ENCODE peak calls at places on chromosomes 13 and 19, in seven cellular contexts. R, Y, G, I, W, P and X are unnamed samples.

GRCh38 chr13:31043891-31044657 is 111.6 kb downstream of the TEX26 start:
- DNase-seq in I (peak; percentile 57), W (no peak), G (peak; percentile 80), Y (peak; percentile 75), R (peak; percentile 76), P (peak; percentile 91), X (peak; percentile 37)

GRCh38 chr19:16078759-16079707 is 2.7 kb downstream of the TPM4 start:
- DNase-seq in W (peak; percentile 63), P (peak; percentile 97), R (peak; percentile 69), G (peak; percentile 94), Y (peak; percentile 58), I (peak; percentile 95), X (peak; percentile 96)

GRCh38 chr13:38577048-38577447 is 109.8 kb upstream of the FREM2 start:
- DNase-seq in P (peak; percentile 29), G (peak; percentile 3), I (no peak), Y (peak; percentile 7), R (no peak), W (no peak), X (no peak)

GRCh38 chr13:45417790-45418534 is at the start of gene SLC25A30:
- DNase-seq in W (peak; percentile 69), I (peak; percentile 49), R (peak; percentile 91), Y (peak; percentile 96), P (peak; percentile 92), G (peak; percentile 87), X (peak; percentile 44)

GRCh38 chr13:97142452-97142851 is 79.7 kb upstream of the MBNL2 start:
- DNase-seq in R (no peak), G (peak; percentile 21), W (no peak), Y (peak; percentile 62), I (no peak), P (peak; percentile 31), X (no peak)

GRCh38 chr13:46905249-46905648 is 8.4 kb upstream of the HTR2A start:
- DNase-seq in W (peak; percentile 4), G (no peak), Y (no peak), P (peak; percentile 58), R (no peak), I (no peak), X (no peak)

GRCh38 chr13:86737334-86737932 is 933.7 kb upstream of the SLITRK5 start:
- DNase-seq in G (no peak), P (no peak), Y (no peak), R (no peak), I (no peak), W (no peak), X (no peak)

GRCh38 chr13:31967155-31967554 is 64.4 kb upstream of the FRY start:
- DNase-seq in I (no peak), P (no peak), Y (no peak), R (no peak), G (no peak), W (no peak), X (no peak)

GRCh38 chr13:47628666-47629065 is 372.4 kb downstream of the SUCLA2 start:
- DNase-seq in P (no peak), W (no peak), I (no peak), G (peak; percentile 74), R (no peak), Y (no peak), X (peak; percentile 13)

GRCh38 chr13:111944171-111944583 is 122.8 kb upstream of the SOX1 start:
- DNase-seq in Y (no peak), G (no peak), R (no peak), W (no peak), P (no peak), I (no peak), X (no peak)

GRCh38 chr13:25214371-25215252 is 42.5 kb upstream of the AMER2 start:
- DNase-seq in Y (no peak), I (no peak), W (no peak), G (no peak), P (peak; percentile 37), R (no peak), X (peak; percentile 14)

GRCh38 chr13:75481176-75482069 is 546 bp downstream of the TBC1D4 start:
- DNase-seq in R (peak; percentile 10), G (no peak), I (no peak), Y (peak; percentile 54), W (no peak), P (no peak), X (no peak)

GRCh38 chr13:113963376-113963775 is 10.5 kb downstream of the C13orf46 start:
- DNase-seq in R (no peak), G (no peak), P (no peak), W (no peak), Y (no peak), I (no peak), X (no peak)

GRCh38 chr13:35139591-35139990 is 197.5 kb downstream of the NBEA start:
- DNase-seq in I (no peak), R (no peak), G (peak; percentile 24), Y (no peak), W (no peak), P (peak; percentile 69), X (no peak)

GRCh38 chr19:21677696-21678418 is 89.5 kb downstream of the ZNF100 start:
- DNase-seq in W (no peak), I (no peak), G (no peak), R (no peak), P (no peak), Y (peak; percentile 50), X (no peak)

GRCh38 chr19:57334191-57334590 is 13.9 kb downstream of the ZNF543 start:
- DNase-seq in P (peak; percentile 35), R (no peak), W (no peak), Y (no peak), I (no peak), G (no peak), X (no peak)

GRCh38 chr19:13681509-13681908 is 82.8 kb upstream of the MRI1 start:
- DNase-seq in W (no peak), R (no peak), G (no peak), P (no peak), I (no peak), Y (no peak), X (peak; percentile 8)

GRCh38 chr19:2270572-2271515 is 11.1 kb downstream of the PEAK3 start:
- DNase-seq in W (no peak), G (peak; percentile 69), Y (peak; percentile 86), R (peak; percentile 76), I (peak; percentile 58), P (peak; percentile 91), X (no peak)

GRCh38 chr19:2360876-2361232 is 789 bp downstream of the TMPRSS9 start:
- DNase-seq in I (no peak), G (no peak), R (no peak), P (no peak), Y (no peak), W (no peak), X (no peak)

GRCh38 chr19:4969772-4970531 is 1.0 kb downstream of the KDM4B start:
- DNase-seq in I (no peak), G (no peak), W (no peak), P (peak; percentile 49), Y (no peak), R (no peak), X (no peak)

GRCh38 chr13:24128962-24129361 is 31.6 kb upstream of the SPATA13 start:
- DNase-seq in Y (no peak), G (no peak), R (no peak), I (no peak), P (no peak), W (no peak), X (no peak)

GRCh38 chr13:36146513-36147276 is 15.5 kb upstream of the DCLK1 start:
- DNase-seq in G (no peak), R (no peak), W (no peak), I (no peak), Y (no peak), P (peak; percentile 26), X (no peak)

GRCh38 chr13:78743972-78744371 is 85.0 kb upstream of the OBI1 start:
- DNase-seq in R (no peak), Y (no peak), P (no peak), I (no peak), W (no peak), G (no peak), X (no peak)
- TF ChIP-seq CTCF in R (no peak), Y (no peak), P (no peak), I (no peak), W (no peak), G (no peak), X (no peak)

DNA sequence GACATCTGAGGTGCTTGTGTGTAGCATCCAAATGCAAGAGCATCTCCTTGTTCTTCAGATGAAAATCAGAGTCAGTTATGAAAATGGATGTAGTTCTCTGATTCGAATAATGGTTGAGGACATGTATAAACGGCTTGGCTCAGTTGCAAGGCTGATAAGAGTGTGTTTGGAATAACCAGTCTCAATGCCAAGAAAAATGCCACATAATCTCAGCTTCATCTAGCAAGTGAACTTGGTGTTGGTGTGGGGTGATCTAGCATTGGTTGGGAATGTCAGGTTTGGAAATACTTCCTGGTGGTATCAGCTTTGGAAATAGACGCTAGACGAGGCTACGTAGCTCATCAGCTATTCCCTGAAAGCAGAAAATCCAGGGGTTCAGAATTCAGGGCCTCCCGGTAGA is 362.0 kb downstream of the FGF9 start:
- DNase-seq in R (no peak), W (no peak), I (no peak), G (no peak), Y (peak; percentile 30), P (no peak), X (no peak)
- H3K4me3 ChIP-seq in R (no peak overlapping the region), W (no peak overlapping the region), I (no peak overlapping the region), G (no peak overlapping the region), Y (no peak overlapping the region), P (no peak overlapping the region), X (no peak overlapping the region)

GRCh38 chr13:67554746-67555452 is 324.8 kb upstream of the PCDH9 start:
- DNase-seq in I (no peak), Y (no peak), R (no peak), G (peak; percentile 34), P (peak; percentile 60), W (no peak), X (no peak)
- TF ChIP-seq CTCF in I (no peak), Y (no peak), R (no peak), G (no peak), P (no peak), W (no peak), X (no peak)

GRCh38 chr19:6020972-6021805 is 43.2 kb upstream of the RANBP3 start:
- DNase-seq in P (no peak), Y (peak; percentile 42), G (no peak), I (no peak), W (no peak), R (no peak), X (no peak)

GRCh38 chr19:6022570-6023049 is 44.7 kb upstream of the RANBP3 start:
- DNase-seq in Y (no peak), W (no peak), R (no peak), P (no peak), G (no peak), I (no peak), X (no peak)

GRCh38 chr19:6023936-6024335 is 46.0 kb upstream of the RANBP3 start:
- DNase-seq in P (no peak), R (no peak), I (no peak), W (no peak), G (no peak), Y (no peak), X (no peak)

GRCh38 chr19:6021878-6022569 is 44.1 kb upstream of the RANBP3 start:
- DNase-seq in R (peak; percentile 82), P (peak; percentile 91), I (peak; percentile 21), G (peak; percentile 74), Y (peak; percentile 90), W (peak; percentile 38), X (no peak)

DNA sequence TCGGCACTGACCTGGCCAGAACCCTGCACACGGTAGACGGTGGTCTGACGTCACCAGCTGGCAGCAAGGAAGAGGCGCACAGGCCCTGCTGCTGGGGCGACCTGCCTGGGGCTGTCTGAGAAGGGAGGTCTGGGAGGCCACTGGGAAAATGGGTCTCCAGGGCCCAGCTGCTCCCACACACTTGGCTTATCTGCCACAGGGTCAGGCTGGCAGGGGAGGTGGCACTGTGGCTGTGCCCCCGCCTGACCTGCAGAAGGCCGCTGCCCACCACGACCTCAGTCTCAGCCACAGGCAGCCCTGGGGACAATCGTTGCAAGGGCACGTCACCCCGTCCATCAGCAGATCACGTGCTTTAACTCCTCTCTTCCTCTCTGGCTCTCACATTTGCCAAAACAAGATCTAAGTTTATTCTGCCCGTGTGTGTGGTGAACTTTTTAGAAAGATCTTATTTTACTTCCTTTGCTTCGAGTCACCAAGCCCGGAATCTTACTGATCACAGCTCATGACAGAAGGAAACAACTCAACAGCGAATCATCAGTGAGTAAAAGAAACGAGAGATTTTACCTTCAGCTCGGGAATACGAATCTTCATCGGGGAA is 45.2 kb upstream of the RANBP3 start:
- DNase-seq in I (no peak), G (peak; percentile 34), W (peak; percentile 35), R (no peak), Y (no peak), P (peak; percentile 50), X (no peak)
- H3K4me3 ChIP-seq in I (no peak overlapping the region), G (no peak overlapping the region), W (no peak overlapping the region), R (no peak overlapping the region), Y (no peak overlapping the region), P (no peak overlapping the region), X (no peak overlapping the region)